ENCODE peak calls at places on chromosomes 6 and 20, in eight cellular contexts. One of them, this sample, is unnamed.

GRCh38 chr20:44659931-44660330 is 8.4 kb upstream of the ADA start:
- DNase-seq in HCT116: no peak
- DNase-seq in DND-41: no peak
- DNase-seq in endothelial cell of umbilical vein: no peak
- DNase-seq in coronary artery: no peak
- DNase-seq in ovary: no peak
- DNase-seq in tibial nerve: no peak
- DNase-seq in adrenal gland: no peak
- DNase-seq in this sample: no peak

GRCh38 chr20:45826381-45827019 is 612 bp downstream of the TNNC2 start:
- DNase-seq in HCT116: no peak
- DNase-seq in DND-41: no peak
- DNase-seq in endothelial cell of umbilical vein: no peak
- DNase-seq in coronary artery: no peak
- DNase-seq in ovary: no peak
- DNase-seq in tibial nerve: no peak
- DNase-seq in adrenal gland: peak; percentile 67
- DNase-seq in this sample: no peak

GRCh38 chr6:149368065-149368464 is 32.0 kb upstream of the SUMO4 start:
- DNase-seq in HCT116: no peak
- DNase-seq in DND-41: no peak
- DNase-seq in endothelial cell of umbilical vein: no peak
- DNase-seq in coronary artery: no peak
- DNase-seq in ovary: no peak
- DNase-seq in tibial nerve: no peak
- DNase-seq in adrenal gland: no peak
- DNase-seq in this sample: no peak

GRCh38 chr6:45566882-45567281 is 189.1 kb upstream of the SUPT3H start:
- DNase-seq in HCT116: peak; percentile 63
- DNase-seq in DND-41: no peak
- DNase-seq in endothelial cell of umbilical vein: no peak
- DNase-seq in coronary artery: no peak
- DNase-seq in ovary: no peak
- DNase-seq in tibial nerve: no peak
- DNase-seq in adrenal gland: no peak
- DNase-seq in this sample: no peak

GRCh38 chr6:26122402-26122792 is 35.2 kb downstream of the HFE start:
- DNase-seq in HCT116: no peak
- DNase-seq in DND-41: peak; percentile 52
- DNase-seq in endothelial cell of umbilical vein: no peak
- DNase-seq in coronary artery: no peak
- DNase-seq in ovary: no peak
- DNase-seq in tibial nerve: no peak
- DNase-seq in adrenal gland: peak; percentile 28
- DNase-seq in this sample: no peak

GRCh38 chr6:131116755-131117360 is 18.4 kb upstream of the AKAP7 start:
- DNase-seq in HCT116: peak; percentile 41
- DNase-seq in DND-41: no peak
- DNase-seq in endothelial cell of umbilical vein: peak; percentile 69
- DNase-seq in coronary artery: no peak
- DNase-seq in ovary: no peak
- DNase-seq in tibial nerve: no peak
- DNase-seq in adrenal gland: no peak
- DNase-seq in this sample: no peak

GRCh38 chr20:7399575-7399974 is 540.7 kb downstream of the HAO1 start:
- DNase-seq in HCT116: no peak
- DNase-seq in DND-41: no peak
- DNase-seq in endothelial cell of umbilical vein: peak; percentile 79
- DNase-seq in coronary artery: no peak
- DNase-seq in ovary: no peak
- DNase-seq in tibial nerve: no peak
- DNase-seq in adrenal gland: no peak
- DNase-seq in this sample: no peak

GRCh38 chr20:61662946-61663460 is 402.7 kb downstream of the TAF4 start:
- DNase-seq in HCT116: no peak
- DNase-seq in DND-41: no peak
- DNase-seq in endothelial cell of umbilical vein: no peak
- DNase-seq in coronary artery: no peak
- DNase-seq in ovary: no peak
- DNase-seq in tibial nerve: no peak
- DNase-seq in adrenal gland: no peak
- DNase-seq in this sample: no peak

GRCh38 chr6:7841781-7842468 is 68.7 kb downstream of the TXNDC5 start:
- DNase-seq in HCT116: no peak
- DNase-seq in DND-41: no peak
- DNase-seq in endothelial cell of umbilical vein: no peak
- DNase-seq in coronary artery: no peak
- DNase-seq in ovary: no peak
- DNase-seq in tibial nerve: no peak
- DNase-seq in adrenal gland: no peak
- DNase-seq in this sample: no peak

GRCh38 chr6:32168350-32168749 is 4.0 kb downstream of the EGFL8 start:
- DNase-seq in HCT116: no peak
- DNase-seq in DND-41: no peak
- DNase-seq in endothelial cell of umbilical vein: no peak
- DNase-seq in coronary artery: no peak
- DNase-seq in ovary: peak; percentile 34
- DNase-seq in tibial nerve: no peak
- DNase-seq in adrenal gland: no peak
- DNase-seq in this sample: peak; percentile 45

GRCh38 chr20:38307371-38308046 is 3.6 kb downstream of the BPI start:
- DNase-seq in HCT116: no peak
- DNase-seq in DND-41: no peak
- DNase-seq in endothelial cell of umbilical vein: no peak
- DNase-seq in coronary artery: no peak
- DNase-seq in ovary: no peak
- DNase-seq in tibial nerve: no peak
- DNase-seq in adrenal gland: no peak
- DNase-seq in this sample: no peak

DNA sequence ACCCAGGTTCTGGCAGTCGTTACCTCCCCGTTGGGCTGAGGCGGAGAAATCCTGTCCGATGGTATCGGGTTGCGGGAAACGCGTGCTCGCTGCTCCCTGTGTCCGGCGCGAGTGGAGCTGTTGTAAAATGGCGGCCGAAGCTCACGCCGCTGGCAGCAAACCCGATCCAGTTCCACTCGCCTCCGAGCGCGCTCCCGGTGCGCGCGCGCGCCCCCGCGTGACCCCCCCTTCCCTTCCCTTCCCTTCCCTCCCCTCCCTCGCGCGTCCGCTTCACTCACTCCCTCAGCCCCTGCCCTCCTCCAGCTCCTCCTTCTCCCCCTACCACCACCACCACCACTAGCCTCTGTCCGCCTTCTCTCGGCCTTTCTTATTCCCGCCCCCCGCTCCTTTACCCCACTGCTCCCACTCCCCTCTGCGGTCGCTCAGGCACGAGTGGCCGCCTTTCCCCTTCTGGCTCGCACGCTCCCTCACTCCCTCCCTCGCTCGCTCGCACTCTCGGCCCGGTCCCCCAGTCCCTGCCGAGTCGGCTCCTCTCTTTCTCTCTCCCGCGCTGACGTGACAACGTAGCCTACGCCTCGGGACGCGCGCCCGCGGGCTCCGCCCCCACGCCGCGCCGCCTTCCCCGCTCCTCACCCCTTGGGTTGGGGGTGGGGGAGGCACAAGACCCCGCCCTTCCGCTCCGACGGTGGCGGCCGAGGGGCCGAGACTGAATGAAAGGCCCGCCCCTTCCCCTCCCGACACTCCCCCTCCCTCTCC is at the start of gene SYNCRIP:
- DNase-seq in HCT116: peak; percentile 94
- DNase-seq in DND-41: peak; percentile 99
- DNase-seq in endothelial cell of umbilical vein: peak; percentile 99
- DNase-seq in coronary artery: peak; percentile 100
- DNase-seq in ovary: peak; percentile 99
- DNase-seq in tibial nerve: peak; percentile 97
- DNase-seq in adrenal gland: peak; percentile 99
- DNase-seq in this sample: peak; percentile 100
- TF ChIP-seq CTCF in HCT116: no peak
- TF ChIP-seq CTCF in DND-41: no peak
- TF ChIP-seq CTCF in endothelial cell of umbilical vein: no peak
- TF ChIP-seq CTCF in coronary artery: no peak
- TF ChIP-seq CTCF in ovary: no peak
- TF ChIP-seq CTCF in tibial nerve: no peak
- TF ChIP-seq CTCF in adrenal gland: no peak
- TF ChIP-seq CTCF in this sample: no peak

GRCh38 chr20:51125774-51126173 is 102.9 kb upstream of the KCNG1 start:
- DNase-seq in HCT116: no peak
- DNase-seq in DND-41: no peak
- DNase-seq in endothelial cell of umbilical vein: no peak
- DNase-seq in coronary artery: no peak
- DNase-seq in ovary: peak; percentile 65
- DNase-seq in tibial nerve: no peak
- DNase-seq in adrenal gland: no peak
- DNase-seq in this sample: no peak

GRCh38 chr20:51126337-51126736 is 103.4 kb upstream of the KCNG1 start:
- DNase-seq in HCT116: no peak
- DNase-seq in DND-41: no peak
- DNase-seq in endothelial cell of umbilical vein: no peak
- DNase-seq in coronary artery: no peak
- DNase-seq in ovary: no peak
- DNase-seq in tibial nerve: no peak
- DNase-seq in adrenal gland: no peak
- DNase-seq in this sample: no peak

GRCh38 chr20:51129201-51129671 is 106.3 kb upstream of the KCNG1 start:
- DNase-seq in HCT116: no peak
- DNase-seq in DND-41: no peak
- DNase-seq in endothelial cell of umbilical vein: no peak
- DNase-seq in coronary artery: no peak
- DNase-seq in ovary: no peak
- DNase-seq in tibial nerve: no peak
- DNase-seq in adrenal gland: no peak
- DNase-seq in this sample: no peak

GRCh38 chr20:51127713-51128112 is 104.8 kb upstream of the KCNG1 start:
- DNase-seq in HCT116: no peak
- DNase-seq in DND-41: no peak
- DNase-seq in endothelial cell of umbilical vein: no peak
- DNase-seq in coronary artery: no peak
- DNase-seq in ovary: no peak
- DNase-seq in tibial nerve: no peak
- DNase-seq in adrenal gland: no peak
- DNase-seq in this sample: no peak

DNA sequence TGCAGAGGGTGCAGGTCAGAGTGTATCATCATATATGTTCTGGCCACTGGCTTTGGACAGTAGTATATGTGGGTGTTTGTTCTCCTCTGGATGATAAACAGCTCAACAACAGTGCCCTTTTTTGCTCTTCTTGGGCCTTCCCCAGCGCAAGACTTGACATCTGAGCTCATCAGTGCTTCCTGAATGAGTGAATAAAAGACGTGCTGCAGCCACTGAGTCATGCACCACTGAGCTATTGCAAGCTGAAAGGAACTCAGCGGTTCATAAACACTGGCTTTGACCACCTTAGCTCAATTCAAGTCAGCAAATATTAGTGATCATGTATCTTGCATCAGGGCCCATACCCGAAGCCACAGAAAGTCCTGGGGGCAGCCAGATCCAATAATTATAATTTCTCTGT is 105.3 kb upstream of the KCNG1 start:
- DNase-seq in HCT116: no peak
- DNase-seq in DND-41: no peak
- DNase-seq in endothelial cell of umbilical vein: no peak
- DNase-seq in coronary artery: no peak
- DNase-seq in ovary: no peak
- DNase-seq in tibial nerve: no peak
- DNase-seq in adrenal gland: no peak
- DNase-seq in this sample: no peak
- H3K27ac ChIP-seq in HCT116: no peak overlapping the region
- H3K27ac ChIP-seq in DND-41: no peak overlapping the region
- H3K27ac ChIP-seq in endothelial cell of umbilical vein: no peak overlapping the region
- H3K27ac ChIP-seq in coronary artery: no peak overlapping the region
- H3K27ac ChIP-seq in ovary: no peak overlapping the region
- H3K27ac ChIP-seq in tibial nerve: no peak overlapping the region
- H3K27ac ChIP-seq in adrenal gland: no peak overlapping the region
- H3K27ac ChIP-seq in this sample: no peak overlapping the region

DNA sequence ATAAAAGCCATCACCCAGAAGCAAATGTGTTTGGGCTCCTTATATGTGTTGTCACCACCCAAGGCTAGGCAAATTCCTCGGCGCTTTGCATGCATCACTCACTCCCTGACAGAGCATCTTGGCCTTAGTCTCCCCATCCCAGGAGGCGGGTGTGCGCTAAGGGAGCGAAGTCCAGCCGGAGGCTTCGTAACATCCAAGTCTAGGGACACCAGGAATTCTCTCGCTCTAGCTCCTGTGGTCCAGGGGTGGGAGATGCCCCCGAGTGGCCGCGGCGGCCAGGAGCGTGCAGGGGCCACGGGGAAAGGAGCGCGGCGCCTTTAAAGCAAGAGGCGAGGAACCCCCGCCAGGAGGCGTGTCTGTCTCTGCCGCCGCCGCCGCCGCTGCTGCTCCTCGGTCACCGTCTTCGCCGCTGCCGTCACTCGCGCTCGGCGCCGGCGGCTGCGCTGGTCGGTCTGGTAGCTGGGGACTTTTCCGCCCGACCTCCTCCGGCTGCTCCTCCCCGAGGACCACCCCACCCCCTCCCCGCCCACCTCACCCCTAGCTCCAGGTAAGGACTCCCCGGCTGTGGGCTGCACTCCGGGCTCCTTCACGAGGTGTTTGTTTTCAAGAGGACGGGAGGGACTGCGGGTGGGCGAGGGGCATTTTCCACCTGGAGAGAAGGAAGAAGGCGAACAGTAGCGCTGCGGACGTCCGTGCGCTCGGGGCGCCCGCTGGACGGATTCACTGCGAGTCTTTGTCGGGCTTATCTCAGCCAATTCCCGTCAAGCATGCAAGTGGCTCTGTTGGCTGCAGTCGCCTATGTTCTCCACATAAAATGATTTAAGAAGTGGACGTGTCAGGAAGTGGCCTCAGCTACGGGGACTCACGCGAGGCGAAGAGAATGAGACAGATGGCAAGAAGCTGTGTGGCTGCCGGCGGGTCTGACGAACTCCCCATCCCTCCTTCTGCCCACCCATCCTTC is at the start of gene GRIK2:
- DNase-seq in HCT116: no peak
- DNase-seq in DND-41: no peak
- DNase-seq in endothelial cell of umbilical vein: peak; percentile 2
- DNase-seq in coronary artery: no peak
- DNase-seq in ovary: no peak
- DNase-seq in tibial nerve: no peak
- DNase-seq in adrenal gland: no peak
- DNase-seq in this sample: peak; percentile 74
- TF ChIP-seq CTCF in HCT116: peak; percentile 28
- TF ChIP-seq CTCF in DND-41: no peak
- TF ChIP-seq CTCF in endothelial cell of umbilical vein: peak; percentile 25
- TF ChIP-seq CTCF in coronary artery: no peak
- TF ChIP-seq CTCF in ovary: no peak
- TF ChIP-seq CTCF in tibial nerve: peak; percentile 11
- TF ChIP-seq CTCF in adrenal gland: peak; percentile 25
- TF ChIP-seq CTCF in this sample: peak; percentile 16

DNA sequence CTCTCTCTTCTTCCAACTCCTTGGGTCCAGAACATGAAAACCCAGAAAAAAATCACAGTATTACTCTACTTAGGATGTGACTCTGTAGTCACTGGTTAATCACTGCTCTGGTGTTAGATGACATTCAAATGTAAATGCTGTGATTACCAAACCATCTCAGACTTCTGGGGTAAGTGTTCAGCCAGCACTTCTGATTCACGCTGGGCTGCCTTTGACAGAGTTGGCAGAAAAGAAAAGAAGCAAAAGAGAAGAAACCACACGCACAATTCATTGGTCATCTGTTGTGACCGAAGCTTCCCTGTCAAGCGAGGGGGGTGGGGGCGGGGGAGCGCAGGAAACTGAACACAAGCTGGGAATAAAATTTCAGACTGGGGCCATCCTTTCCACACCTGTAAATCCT is 82.7 kb downstream of the PSMG4 start:
- DNase-seq in HCT116: no peak
- DNase-seq in DND-41: no peak
- DNase-seq in endothelial cell of umbilical vein: no peak
- DNase-seq in coronary artery: no peak
- DNase-seq in ovary: no peak
- DNase-seq in tibial nerve: no peak
- DNase-seq in adrenal gland: no peak
- DNase-seq in this sample: no peak
- H3K27ac ChIP-seq in HCT116: no peak overlapping the region
- H3K27ac ChIP-seq in DND-41: no peak overlapping the region
- H3K27ac ChIP-seq in endothelial cell of umbilical vein: no peak overlapping the region
- H3K27ac ChIP-seq in coronary artery: peak overlapping the region; percentile 34
- H3K27ac ChIP-seq in ovary: no peak overlapping the region
- H3K27ac ChIP-seq in tibial nerve: peak overlapping the region; percentile 76
- H3K27ac ChIP-seq in adrenal gland: no peak overlapping the region
- H3K27ac ChIP-seq in this sample: no peak overlapping the region